ENCODE peak calls at places on chromosomes 5 and 9, in five cellular contexts. H is stimulated activated CD4-positive, alpha-beta T cell treated with anti-CD3 and anti-CD28 coated beads, Interleukin-2, amount 100 ng/mL, for 48 hours; N is T-helper 17 cell; U is Caco-2; P is H4. K is an unnamed sample.

GRCh38 chr5:82257247-82257646 is 20.9 kb downstream of the RPS23 start:
- DNase-seq in H (no peak), N (no peak), U (no peak), P (no peak), K (no peak)

GRCh38 chr9:91361294-91362201 is at the start of gene AUH:
- DNase-seq in H (peak), N (peak), U (peak), P (peak), K (peak)

GRCh38 chr5:37834542-37835399 is 5.1 kb downstream of the GDNF start:
- DNase-seq in H (no peak), N (no peak), U (no peak), P (no peak), K (no peak)

GRCh38 chr9:36163049-36163839 is 5.9 kb upstream of the CCIN start:
- DNase-seq in H (no peak), N (no peak), U (no peak), P (peak), K (no peak)

GRCh38 chr5:67066815-67067214 is 129.8 kb downstream of the CD180 start:
- DNase-seq in H (no peak), N (no peak), U (no peak), P (no peak), K (peak)

GRCh38 chr5:100535060-100536005 is at the start of gene FAM174A:
- DNase-seq in H (peak), N (peak), U (peak), P (peak), K (peak)

GRCh38 chr5:36507332-36507952 is 99.0 kb upstream of the SLC1A3 start:
- DNase-seq in H (peak), N (peak), U (peak), P (peak), K (peak)

GRCh38 chr5:59800375-59800893 is 93.1 kb downstream of the PDE4D start:
- DNase-seq in H (no peak), N (no peak), U (no peak), P (no peak), K (no peak)

GRCh38 chr5:173010547-173011464 is 27.2 kb downstream of the ATP6V0E1 start:
- DNase-seq in H (no peak), N (no peak), U (peak), P (no peak), K (no peak)

GRCh38 chr9:96447406-96447805 is 2.6 kb upstream of the HABP4 start:
- DNase-seq in H (no peak), N (no peak), U (no peak), P (no peak), K (no peak)

GRCh38 chr9:96644137-96644536 is 11.0 kb downstream of the PRXL2C start:
- DNase-seq in H (no peak), N (no peak), U (peak), P (no peak), K (no peak)

GRCh38 chr9:125361837-125362531 is 100.4 kb downstream of the GAPVD1 start:
- DNase-seq in H (no peak), N (no peak), U (no peak), P (peak), K (no peak)

GRCh38 chr5:171724771-171725609 is 60.6 kb upstream of the SMIM23 start:
- DNase-seq in H (no peak), N (no peak), U (no peak), P (no peak), K (no peak)

GRCh38 chr9:100715100-100715379 is 137.2 kb downstream of the CAVIN4 start:
- DNase-seq in H (no peak), N (no peak), U (no peak), P (no peak), K (no peak)

GRCh38 chr9:136485049-136485647 is 2.3 kb upstream of the SEC16A start:
- DNase-seq in H (peak), N (peak), U (peak), P (peak), K (peak)

GRCh38 chr5:36877667-36878420 is 1.3 kb downstream of the NIPBL start:
- DNase-seq in H (no peak), N (no peak), U (no peak), P (peak), K (peak)

GRCh38 chr5:59042201-59042600 is 459.3 kb downstream of the RAB3C start:
- DNase-seq in H (no peak), N (no peak), U (no peak), P (peak), K (peak)

GRCh38 chr5:74648835-74649286 is 8.3 kb upstream of the ENC1 start:
- DNase-seq in H (no peak), N (no peak), U (no peak), P (peak), K (peak)

GRCh38 chr9:126612813-126613641 is 701 bp upstream of the LMX1B start:
- DNase-seq in H (no peak), N (no peak), U (no peak), P (no peak), K (peak)

GRCh38 chr9:89696780-89697179 is 92.0 kb downstream of the GADD45G start:
- DNase-seq in H (no peak), N (no peak), U (no peak), P (no peak), K (no peak)

GRCh38 chr5:168612123-168612522 is 33.0 kb upstream of the PANK3 start:
- DNase-seq in H (no peak), N (no peak), U (no peak), P (no peak), K (no peak)

GRCh38 chr5:77214151-77214550 is 3.7 kb downstream of the PDE8B start:
- DNase-seq in H (no peak), N (no peak), U (no peak), P (no peak), K (no peak)

GRCh38 chr9:136079916-136080246 is 15.2 kb downstream of the NACC2 start:
- DNase-seq in H (no peak), N (no peak), U (no peak), P (no peak), K (no peak)

GRCh38 chr9:100581081-100581480 is 3.2 kb downstream of the CAVIN4 start:
- DNase-seq in H (no peak), N (no peak), U (no peak), P (no peak), K (no peak)

GRCh38 chr5:75656311-75657003 is 45.2 kb downstream of the ANKDD1B start:
- DNase-seq in H (no peak), N (no peak), U (no peak), P (no peak), K (peak)

GRCh38 chr9:36818965-36819870 is 214.8 kb downstream of the PAX5 start:
- DNase-seq in H (no peak), N (no peak), U (no peak), P (no peak), K (no peak)

GRCh38 chr9:19470567-19470966 is 61.8 kb downstream of the ACER2 start:
- DNase-seq in H (no peak), N (no peak), U (no peak), P (no peak), K (no peak)

GRCh38 chr5:56815657-56816545 is 552 bp downstream of the MAP3K1 start:
- DNase-seq in H (no peak), N (peak), U (no peak), P (peak), K (peak)

GRCh38 chr5:140312067-140312790 is 9.3 kb upstream of the PFDN1 start:
- DNase-seq in H (no peak), N (no peak), U (no peak), P (peak), K (peak)

GRCh38 chr5:176747670-176748072 is 62.7 kb upstream of the UNC5A start:
- DNase-seq in H (no peak), N (no peak), U (no peak), P (no peak), K (no peak)

GRCh38 chr9:37923121-37923795 is 19.3 kb upstream of the SLC25A51 start:
- DNase-seq in H (no peak), N (no peak), U (no peak), P (no peak), K (no peak)

GRCh38 chr9:12884736-12885395 is 110.0 kb downstream of the LURAP1L start:
- DNase-seq in H (no peak), N (no peak), U (no peak), P (peak), K (peak)